ENCODE peak calls at places on chromosomes 12 and 14, in five cellular contexts. U, P, V, F and Y are unnamed samples.

GRCh38 chr12:21940972-21941521 is at the start of gene ABCC9:
- DNase-seq in U (peak; percentile 48), P (peak; percentile 63), V (peak; percentile 58), F (peak; percentile 69), Y (peak; percentile 59)

GRCh38 chr12:94151577-94151976 is 3.2 kb downstream of the PLXNC1 start:
- DNase-seq in U (no peak), P (no peak), V (no peak), F (no peak), Y (no peak)

GRCh38 chr14:91714805-91715204 is 17.1 kb downstream of the CATSPERB start:
- DNase-seq in U (no peak), P (peak; percentile 59), V (no peak), F (no peak), Y (no peak)

GRCh38 chr14:62015248-62015647 is 253.0 kb downstream of the SNAPC1 start:
- DNase-seq in U (no peak), P (no peak), V (no peak), F (no peak), Y (no peak)

GRCh38 chr12:32036477-32037263 is 70.0 kb upstream of the BICD1 start:
- DNase-seq in U (no peak), P (no peak), V (no peak), F (no peak), Y (no peak)

GRCh38 chr14:101731187-101732080 is 30.1 kb upstream of the PPP2R5C start:
- DNase-seq in U (peak; percentile 87), P (peak; percentile 46), V (peak; percentile 69), F (peak; percentile 79), Y (peak; percentile 51)

GRCh38 chr12:92466391-92467305 is 236.1 kb upstream of the PLEKHG7 start:
- DNase-seq in U (peak; percentile 20), P (peak; percentile 74), V (no peak), F (no peak), Y (no peak)

GRCh38 chr14:74980746-74981661 is 21.7 kb upstream of the EIF2B2 start:
- DNase-seq in U (no peak), P (peak; percentile 64), V (peak; percentile 22), F (peak; percentile 91), Y (peak; percentile 40)

GRCh38 chr12:96578526-96579125 is 89.2 kb downstream of the CFAP54 start:
- DNase-seq in U (no peak), P (peak; percentile 82), V (peak; percentile 71), F (no peak), Y (peak; percentile 77)

GRCh38 chr12:26401874-26402273 is 206.5 kb downstream of the SSPN start:
- DNase-seq in U (no peak), P (no peak), V (no peak), F (no peak), Y (no peak)

GRCh38 chr14:22887990-22888378 is 5.0 kb downstream of the REM2 start:
- DNase-seq in U (no peak), P (no peak), V (no peak), F (no peak), Y (no peak)

GRCh38 chr12:124451637-124452243 is 115.7 kb downstream of the NCOR2 start:
- DNase-seq in U (no peak), P (no peak), V (no peak), F (no peak), Y (no peak)

GRCh38 chr12:122946690-122947271 is 19.5 kb downstream of the ABCB9 start:
- DNase-seq in U (peak; percentile 61), P (no peak), V (peak; percentile 100), F (peak; percentile 96), Y (peak; percentile 99)

GRCh38 chr12:72141381-72141780 is 130.8 kb upstream of the TRHDE start:
- DNase-seq in U (no peak), P (no peak), V (no peak), F (no peak), Y (peak; percentile 3)

GRCh38 chr14:34113051-34113511 is 162.2 kb upstream of the EGLN3 start:
- DNase-seq in U (no peak), P (no peak), V (peak; percentile 34), F (no peak), Y (peak; percentile 6)

GRCh38 chr14:24084439-24084838 is 9.7 kb upstream of the PCK2 start:
- DNase-seq in U (no peak), P (no peak), V (no peak), F (no peak), Y (no peak)

GRCh38 chr14:46574236-46574970 is 77.2 kb downstream of the RPL10L start:
- DNase-seq in U (no peak), P (no peak), V (peak; percentile 1), F (no peak), Y (no peak)

GRCh38 chr12:107533218-107533617 is 152.4 kb upstream of the PWP1 start:
- DNase-seq in U (no peak), P (no peak), V (no peak), F (no peak), Y (no peak)

GRCh38 chr12:123089125-123089524 is 61.8 kb downstream of the PITPNM2 start:
- DNase-seq in U (no peak), P (no peak), V (no peak), F (no peak), Y (no peak)

GRCh38 chr12:10354502-10354901 is 35.3 kb downstream of the KLRK1 start:
- DNase-seq in U (no peak), P (no peak), V (peak; percentile 31), F (no peak), Y (no peak)

GRCh38 chr12:120119395-120119973 is 2.9 kb upstream of the RAB35 start:
- DNase-seq in U (no peak), P (no peak), V (peak; percentile 35), F (no peak), Y (peak; percentile 45)

GRCh38 chr12:64452559-64453329 is 824 bp downstream of the TBK1 start:
- DNase-seq in U (peak; percentile 32), P (peak; percentile 21), V (peak; percentile 97), F (no peak), Y (peak; percentile 91)

GRCh38 chr12:34105392-34105933 is 83.2 kb downstream of the ALG10 start:
- DNase-seq in U (no peak), P (no peak), V (no peak), F (no peak), Y (no peak)

GRCh38 chr14:92967346-92967926 is 44.5 kb downstream of the CHGA start:
- DNase-seq in U (no peak), P (no peak), V (peak; percentile 87), F (no peak), Y (peak; percentile 63)

DNA sequence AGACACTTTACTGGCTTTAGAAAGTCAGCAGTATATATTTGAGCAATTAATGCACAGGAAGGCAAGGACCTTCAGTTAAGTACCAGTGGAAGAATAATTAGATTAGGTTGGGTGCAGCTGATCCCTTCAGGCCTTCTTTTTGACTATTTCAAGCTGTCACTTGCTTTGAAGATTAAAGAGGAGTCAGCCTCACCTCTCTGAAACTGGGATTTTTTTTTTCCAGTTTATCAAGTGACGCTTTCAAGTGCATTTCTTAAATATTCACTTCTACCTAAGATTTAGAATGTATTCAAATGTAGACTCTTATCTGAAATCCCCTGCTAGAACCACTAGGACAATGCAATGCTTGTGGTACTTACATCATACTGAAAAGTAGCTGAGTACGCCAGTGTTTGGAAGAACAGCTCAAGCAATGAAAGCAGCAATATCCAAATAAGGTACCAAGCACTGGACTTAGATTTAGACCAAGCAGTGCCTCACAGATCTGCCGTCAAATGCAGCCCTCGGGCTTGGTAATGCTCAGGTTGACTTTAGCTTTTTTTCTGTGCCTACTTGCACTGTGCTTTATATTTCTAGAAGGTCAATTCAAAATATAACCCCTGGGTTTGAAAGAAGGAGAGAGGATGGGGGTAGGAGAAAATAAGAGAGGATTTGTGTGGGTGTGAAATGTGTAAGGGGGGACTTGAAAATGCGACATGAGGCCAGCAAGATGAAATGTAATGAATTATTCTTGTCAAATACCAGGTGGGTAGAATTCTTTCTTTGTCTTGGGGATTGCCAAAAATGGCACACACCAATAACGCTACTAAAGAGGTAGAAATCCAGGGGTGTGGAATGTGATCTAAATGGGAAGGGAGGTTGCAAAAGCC is 3.7 kb upstream of the FERMT2 start:
- DNase-seq in U (no peak), P (peak; percentile 42), V (no peak), F (peak; percentile 67), Y (peak; percentile 62)
- H3K4me3 ChIP-seq in U (no peak overlapping the region), P (no peak overlapping the region), V (no peak overlapping the region), F (peak overlapping the region; percentile 50), Y (no peak overlapping the region)

DNA sequence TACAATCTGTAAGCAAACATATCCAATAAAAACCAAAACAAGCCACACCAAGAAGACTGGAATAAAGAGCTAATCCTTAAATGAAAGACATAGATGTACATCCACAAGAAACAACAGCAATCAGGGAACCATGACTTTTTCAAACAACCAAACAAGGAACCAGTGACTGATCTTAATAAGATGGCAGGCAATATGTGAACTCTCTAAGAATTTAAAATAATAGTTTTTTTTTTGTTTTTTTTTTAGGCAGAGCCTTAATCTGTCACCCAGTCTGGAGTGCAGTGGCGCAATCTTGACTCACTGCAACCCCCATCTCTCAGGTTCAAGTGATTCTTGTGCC is 52.9 kb upstream of the CAPRIN2 start:
- DNase-seq in U (no peak), P (no peak), V (no peak), F (no peak), Y (no peak)
- TF ChIP-seq CTCF in U (no peak), P (no peak), V (no peak), F (no peak), Y (no peak)

GRCh38 chr12:113359939-113360748 is 1.8 kb downstream of the PLBD2 start:
- DNase-seq in U (no peak), P (peak; percentile 20), V (peak; percentile 43), F (no peak), Y (peak; percentile 3)
- H3K4me3 ChIP-seq in U (peak overlapping the region; percentile 55), P (no peak overlapping the region), V (peak overlapping the region; percentile 85), F (peak overlapping the region; percentile 84), Y (peak overlapping the region; percentile 96)

GRCh38 chr14:49853158-49853477 is 530 bp upstream of the NEMF start:
- DNase-seq in U (no peak), P (no peak), V (no peak), F (no peak), Y (no peak)
- TF ChIP-seq CTCF in U (no peak), P (no peak), V (no peak), F (no peak), Y (no peak)

DNA sequence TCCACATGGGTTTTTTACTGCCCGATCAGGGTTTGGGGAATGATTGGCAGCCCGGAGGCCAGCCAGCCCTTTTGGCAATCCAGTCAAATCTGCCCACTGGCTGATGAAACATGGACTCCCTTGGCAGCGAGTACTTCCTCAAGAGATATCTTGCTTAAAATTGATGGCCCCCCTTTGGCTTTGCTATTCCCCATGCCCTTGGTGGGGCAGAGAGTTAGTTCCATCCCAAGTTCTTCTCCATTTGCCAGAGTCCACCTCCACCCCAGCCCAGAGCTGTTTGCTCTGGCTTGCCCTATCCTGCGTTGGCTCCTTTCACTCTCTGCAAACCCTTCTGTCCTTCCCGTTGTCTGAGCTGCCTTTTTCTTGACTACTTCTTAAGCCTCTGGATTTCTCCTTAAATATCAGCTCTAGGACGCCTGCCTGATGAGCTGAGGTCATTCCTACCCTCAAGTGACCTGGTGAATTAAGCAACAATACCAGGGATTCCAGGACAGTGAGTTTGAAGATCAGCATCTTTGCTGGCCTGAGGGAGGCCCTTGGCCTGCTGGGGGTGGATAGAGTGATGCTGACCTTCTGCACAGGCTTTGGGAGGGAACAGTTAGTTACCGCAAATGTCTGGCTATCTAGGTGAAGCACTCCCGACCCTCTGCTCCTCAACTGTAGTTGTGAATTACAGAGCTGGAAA is 212.0 kb downstream of the CACNA1C start:
- DNase-seq in U (no peak), P (no peak), V (peak; percentile 99), F (peak; percentile 85), Y (peak; percentile 99)
- H3K4me3 ChIP-seq in U (no peak overlapping the region), P (no peak overlapping the region), V (no peak overlapping the region), F (no peak overlapping the region), Y (no peak overlapping the region)

DNA sequence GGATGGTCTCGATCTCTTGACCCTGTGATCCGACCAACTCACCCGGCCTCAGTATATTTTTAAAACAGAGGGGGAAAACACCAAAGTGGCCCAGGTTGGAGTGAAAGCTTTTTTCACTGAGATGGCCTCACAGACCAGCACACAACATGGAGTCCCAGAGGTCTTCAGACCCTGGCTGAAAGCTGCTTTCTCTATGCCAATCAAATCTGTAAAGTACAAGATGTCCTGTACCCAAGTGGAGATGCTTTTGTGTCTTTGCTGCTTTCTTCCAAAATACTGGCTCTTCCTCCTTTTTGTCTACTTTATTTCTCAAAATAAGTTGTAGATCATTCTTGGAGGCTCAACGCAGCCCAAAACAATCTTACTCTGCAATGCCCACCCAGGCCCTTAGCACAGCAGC is 214.8 kb downstream of the MED13L start:
- DNase-seq in U (no peak), P (no peak), V (no peak), F (no peak), Y (no peak)
- TF ChIP-seq CTCF in U (no peak), P (no peak), V (no peak), F (no peak), Y (no peak)